ENCODE peak calls at places on chromosomes 11 and 22, in six cellular contexts. One of them, this sample, is unnamed.

GRCh38 chr11:62201376-62201775 is 7.1 kb upstream of the SCGB2A1 start:
- DNase-seq in MV-4-11: no peak
- DNase-seq in stimulated activated CD4-positive, alpha-beta T cell treated with anti-CD3 and anti-CD28 coated beads, TNF-alpha, amount 100 ng/mL, for 1 hour: no peak
- DNase-seq in EL: no peak
- DNase-seq in hepatocyte: no peak
- DNase-seq in HTR-8/SVneo: no peak
- DNase-seq in this sample: no peak

GRCh38 chr11:77046060-77046501 is 11.9 kb downstream of the B3GNT6 start:
- DNase-seq in stimulated activated CD4-positive, alpha-beta T cell treated with anti-CD3 and anti-CD28 coated beads, TNF-alpha, amount 100 ng/mL, for 1 hour: no peak
- DNase-seq in MV-4-11: no peak
- DNase-seq in EL: peak; percentile 19
- DNase-seq in hepatocyte: peak; percentile 84
- DNase-seq in HTR-8/SVneo: peak; percentile 68
- DNase-seq in this sample: peak; percentile 80

GRCh38 chr11:1548221-1549070 is 23.6 kb downstream of the DUSP8 start:
- DNase-seq in EL: peak; percentile 64
- DNase-seq in hepatocyte: peak; percentile 89
- DNase-seq in HTR-8/SVneo: peak; percentile 54
- DNase-seq in MV-4-11: peak; percentile 67
- DNase-seq in stimulated activated CD4-positive, alpha-beta T cell treated with anti-CD3 and anti-CD28 coated beads, TNF-alpha, amount 100 ng/mL, for 1 hour: no peak
- DNase-seq in this sample: peak; percentile 45

GRCh38 chr22:23689414-23689813 is 1.4 kb upstream of the RGL4 start:
- DNase-seq in stimulated activated CD4-positive, alpha-beta T cell treated with anti-CD3 and anti-CD28 coated beads, TNF-alpha, amount 100 ng/mL, for 1 hour: no peak
- DNase-seq in EL: no peak
- DNase-seq in HTR-8/SVneo: no peak
- DNase-seq in hepatocyte: no peak
- DNase-seq in MV-4-11: no peak
- DNase-seq in this sample: no peak

GRCh38 chr11:7575841-7576451 is 62.1 kb downstream of the PPFIBP2 start:
- DNase-seq in stimulated activated CD4-positive, alpha-beta T cell treated with anti-CD3 and anti-CD28 coated beads, TNF-alpha, amount 100 ng/mL, for 1 hour: no peak
- DNase-seq in EL: peak; percentile 41
- DNase-seq in HTR-8/SVneo: no peak
- DNase-seq in hepatocyte: peak; percentile 73
- DNase-seq in MV-4-11: peak; percentile 50
- DNase-seq in this sample: no peak

GRCh38 chr11:74278721-74279148 is 32.7 kb downstream of the P4HA3 start:
- DNase-seq in HTR-8/SVneo: peak; percentile 65
- DNase-seq in stimulated activated CD4-positive, alpha-beta T cell treated with anti-CD3 and anti-CD28 coated beads, TNF-alpha, amount 100 ng/mL, for 1 hour: no peak
- DNase-seq in MV-4-11: no peak
- DNase-seq in EL: peak; percentile 96
- DNase-seq in hepatocyte: peak; percentile 58
- DNase-seq in this sample: no peak

GRCh38 chr11:18705651-18706281 is 7.2 kb downstream of the TMEM86A start:
- DNase-seq in stimulated activated CD4-positive, alpha-beta T cell treated with anti-CD3 and anti-CD28 coated beads, TNF-alpha, amount 100 ng/mL, for 1 hour: no peak
- DNase-seq in HTR-8/SVneo: no peak
- DNase-seq in EL: no peak
- DNase-seq in hepatocyte: no peak
- DNase-seq in MV-4-11: no peak
- DNase-seq in this sample: no peak

GRCh38 chr22:50531546-50532352 is 1.9 kb upstream of the TYMP start:
- DNase-seq in MV-4-11: peak; percentile 55
- DNase-seq in stimulated activated CD4-positive, alpha-beta T cell treated with anti-CD3 and anti-CD28 coated beads, TNF-alpha, amount 100 ng/mL, for 1 hour: no peak
- DNase-seq in hepatocyte: peak; percentile 77
- DNase-seq in EL: peak; percentile 74
- DNase-seq in HTR-8/SVneo: no peak
- DNase-seq in this sample: peak; percentile 74

GRCh38 chr22:44807915-44808690 is 55.7 kb downstream of the ARHGAP8 start:
- DNase-seq in EL: no peak
- DNase-seq in stimulated activated CD4-positive, alpha-beta T cell treated with anti-CD3 and anti-CD28 coated beads, TNF-alpha, amount 100 ng/mL, for 1 hour: no peak
- DNase-seq in MV-4-11: no peak
- DNase-seq in hepatocyte: no peak
- DNase-seq in HTR-8/SVneo: no peak
- DNase-seq in this sample: peak; percentile 61

GRCh38 chr11:31800398-31801265 is 10.5 kb downstream of the PAX6 start:
- DNase-seq in EL: no peak
- DNase-seq in hepatocyte: no peak
- DNase-seq in MV-4-11: no peak
- DNase-seq in HTR-8/SVneo: no peak
- DNase-seq in stimulated activated CD4-positive, alpha-beta T cell treated with anti-CD3 and anti-CD28 coated beads, TNF-alpha, amount 100 ng/mL, for 1 hour: no peak
- DNase-seq in this sample: no peak

GRCh38 chr22:45884201-45885067 is 92.5 kb downstream of the WNT7B start:
- DNase-seq in HTR-8/SVneo: no peak
- DNase-seq in EL: no peak
- DNase-seq in stimulated activated CD4-positive, alpha-beta T cell treated with anti-CD3 and anti-CD28 coated beads, TNF-alpha, amount 100 ng/mL, for 1 hour: no peak
- DNase-seq in MV-4-11: no peak
- DNase-seq in hepatocyte: no peak
- DNase-seq in this sample: no peak

GRCh38 chr11:102447193-102447592 is 5.4 kb downstream of the TMEM123 start:
- DNase-seq in hepatocyte: no peak
- DNase-seq in EL: no peak
- DNase-seq in MV-4-11: peak; percentile 64
- DNase-seq in HTR-8/SVneo: no peak
- DNase-seq in stimulated activated CD4-positive, alpha-beta T cell treated with anti-CD3 and anti-CD28 coated beads, TNF-alpha, amount 100 ng/mL, for 1 hour: no peak
- DNase-seq in this sample: no peak

GRCh38 chr11:125166347-125166841 is 1.8 kb downstream of the PKNOX2 start:
- DNase-seq in hepatocyte: no peak
- DNase-seq in HTR-8/SVneo: no peak
- DNase-seq in EL: no peak
- DNase-seq in stimulated activated CD4-positive, alpha-beta T cell treated with anti-CD3 and anti-CD28 coated beads, TNF-alpha, amount 100 ng/mL, for 1 hour: no peak
- DNase-seq in MV-4-11: no peak
- DNase-seq in this sample: peak; percentile 33

GRCh38 chr22:40044870-40045834 is 50.4 kb downstream of the FAM83F start:
- DNase-seq in hepatocyte: peak; percentile 80
- DNase-seq in MV-4-11: no peak
- DNase-seq in HTR-8/SVneo: peak; percentile 32
- DNase-seq in EL: peak; percentile 29
- DNase-seq in stimulated activated CD4-positive, alpha-beta T cell treated with anti-CD3 and anti-CD28 coated beads, TNF-alpha, amount 100 ng/mL, for 1 hour: peak; percentile 40
- DNase-seq in this sample: peak; percentile 75

GRCh38 chr11:26102325-26102724 is 229.6 kb upstream of the ANO3 start:
- DNase-seq in hepatocyte: no peak
- DNase-seq in HTR-8/SVneo: no peak
- DNase-seq in EL: no peak
- DNase-seq in MV-4-11: no peak
- DNase-seq in stimulated activated CD4-positive, alpha-beta T cell treated with anti-CD3 and anti-CD28 coated beads, TNF-alpha, amount 100 ng/mL, for 1 hour: no peak
- DNase-seq in this sample: no peak

This sample was measured in nephron progenitor cell.